ENCODE peak calls at places on chromosomes 2 and 18, in eight cellular contexts. A, L, T, Q, H, F, P and S are unnamed samples.

GRCh38 chr2:223654384-223654915 is 52.3 kb upstream of the SCG2 start:
- DNase-seq in A (no peak), L (no peak), T (no peak), Q (no peak), H (no peak), F (no peak), P (no peak), S (no peak)

GRCh38 chr2:217398860-217399259 is 539.0 kb upstream of the TNP1 start:
- DNase-seq in A (no peak), L (peak; percentile 22), T (no peak), Q (no peak), H (no peak), F (peak; percentile 10), P (peak; percentile 48), S (no peak)

GRCh38 chr2:16537347-16537746 is 128.3 kb downstream of the CYRIA start:
- DNase-seq in A (no peak), L (no peak), T (no peak), Q (no peak), H (no peak), F (no peak), P (no peak), S (no peak)

GRCh38 chr18:61870151-61870550 is 22.7 kb downstream of the RNF152 start:
- DNase-seq in A (no peak), L (no peak), T (no peak), Q (no peak), H (no peak), F (peak; percentile 23), P (peak; percentile 48), S (no peak)

GRCh38 chr2:15069149-15069548 is 436.6 kb downstream of the LRATD1 start:
- DNase-seq in A (no peak), L (no peak), T (peak; percentile 54), Q (no peak), H (no peak), F (no peak), P (no peak), S (no peak)

GRCh38 chr2:168643979-168644378 is 158.5 kb upstream of the NOSTRIN start:
- DNase-seq in A (no peak), L (no peak), T (no peak), Q (no peak), H (no peak), F (no peak), P (peak; percentile 22), S (no peak)

GRCh38 chr2:236610991-236611821 is 41.6 kb downstream of the ACKR3 start:
- DNase-seq in A (no peak), L (no peak), T (no peak), Q (no peak), H (no peak), F (no peak), P (no peak), S (no peak)

GRCh38 chr2:153005051-153005450 is 286.6 kb downstream of the ARL6IP6 start:
- DNase-seq in A (no peak), L (no peak), T (no peak), Q (no peak), H (no peak), F (no peak), P (no peak), S (no peak)

GRCh38 chr2:70503896-70504295 is 49.7 kb downstream of the TGFA start:
- DNase-seq in A (no peak), L (no peak), T (no peak), Q (no peak), H (no peak), F (no peak), P (no peak), S (no peak)

GRCh38 chr2:70498528-70498927 is 55.1 kb downstream of the TGFA start:
- DNase-seq in A (no peak), L (no peak), T (no peak), Q (no peak), H (no peak), F (no peak), P (no peak), S (no peak)

GRCh38 chr2:70501728-70502127 is 51.9 kb downstream of the TGFA start:
- DNase-seq in A (no peak), L (no peak), T (no peak), Q (no peak), H (no peak), F (no peak), P (no peak), S (no peak)

GRCh38 chr2:70499253-70499652 is 54.4 kb downstream of the TGFA start:
- DNase-seq in A (no peak), L (no peak), T (no peak), Q (no peak), H (no peak), F (no peak), P (no peak), S (no peak)

DNA sequence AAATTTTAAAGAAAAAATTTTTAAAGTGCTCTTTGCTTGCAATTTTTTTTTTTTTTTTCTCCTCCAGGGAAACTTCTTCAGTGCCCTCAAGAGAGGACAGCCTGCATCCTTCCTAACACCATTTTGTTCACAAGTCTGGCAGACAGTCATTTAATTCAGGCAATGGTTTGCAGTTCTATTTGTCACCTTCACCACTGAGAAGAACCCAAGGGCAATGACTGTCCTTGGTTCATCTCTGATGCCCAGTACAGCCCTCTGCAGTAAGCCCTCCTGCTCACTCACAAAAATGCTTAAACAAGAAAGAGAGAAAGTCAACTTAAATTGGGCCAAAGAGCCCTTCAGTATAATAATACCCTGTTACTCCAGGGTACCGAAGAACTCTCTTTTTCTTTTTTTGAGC is 52.4 kb downstream of the TGFA start:
- DNase-seq in A (no peak), L (no peak), T (no peak), Q (no peak), H (no peak), F (no peak), P (no peak), S (no peak)
- H3K27me3 ChIP-seq in A (peaks cover 15% of the 10 kb centered on the region), L (peaks cover 39% of the 10 kb centered on the region), T (no peaks in the 10 kb centered on the region), Q (peaks cover 12% of the 10 kb centered on the region), H (no peaks in the 10 kb centered on the region), F (peaks cover 6% of the 10 kb centered on the region), P (no peaks in the 10 kb centered on the region), S (no peaks in the 10 kb centered on the region)

GRCh38 chr2:235543126-235543750 is 49.4 kb downstream of the AGAP1 start:
- DNase-seq in A (no peak), L (no peak), T (no peak), Q (no peak), H (no peak), F (no peak), P (no peak), S (no peak)

GRCh38 chr2:235545369-235546150 is 51.7 kb downstream of the AGAP1 start:
- DNase-seq in A (no peak), L (no peak), T (no peak), Q (peak; percentile 31), H (no peak), F (no peak), P (no peak), S (no peak)

GRCh38 chr2:235546151-235546435 is 52.2 kb downstream of the AGAP1 start:
- DNase-seq in A (no peak), L (no peak), T (no peak), Q (peak; percentile 24), H (no peak), F (no peak), P (no peak), S (no peak)

GRCh38 chr2:235543851-235544686 is 50.2 kb downstream of the AGAP1 start:
- DNase-seq in A (no peak), L (no peak), T (no peak), Q (peak; percentile 59), H (no peak), F (no peak), P (no peak), S (no peak)

GRCh38 chr2:235544687-235544965 is 50.8 kb downstream of the AGAP1 start:
- DNase-seq in A (no peak), L (no peak), T (no peak), Q (no peak), H (no peak), F (no peak), P (no peak), S (no peak)
- TF ChIP-seq CTCF in A (no peak), L (no peak), T (no peak), Q (no peak), H (no peak), F (no peak), P (no peak), S (no peak)

GRCh38 chr2:70241338-70241737 is 7.1 kb downstream of the TIA1 start:
- DNase-seq in A (no peak), L (no peak), T (no peak), Q (no peak), H (no peak), F (no peak), P (no peak), S (no peak)
- H3K4me3 ChIP-seq in A (no peak overlapping the region), L (no peak overlapping the region), T (no peak overlapping the region), Q (no peak overlapping the region), H (no peak overlapping the region), F (no peak overlapping the region), P (no peak overlapping the region), S (no peak overlapping the region)

GRCh38 chr18:78732273-78733210 is 247.1 kb upstream of the SALL3 start:
- DNase-seq in A (no peak), L (no peak), T (no peak), Q (peak; percentile 59), H (no peak), F (no peak), P (no peak), S (no peak)
- H3K27me3 ChIP-seq in A (peaks cover 10% of the 10 kb centered on the region), L (peaks cover 51% of the 10 kb centered on the region), T (no peaks in the 10 kb centered on the region), Q (peaks cover under 1% of the 10 kb centered on the region), H (no peaks in the 10 kb centered on the region), F (peaks cover 42% of the 10 kb centered on the region), P (no peaks in the 10 kb centered on the region), S (no peaks in the 10 kb centered on the region)

GRCh38 chr18:54043484-54044256 is 180.8 kb downstream of the MBD2 start:
- DNase-seq in A (no peak), L (no peak), T (no peak), Q (no peak), H (no peak), F (no peak), P (no peak), S (no peak)
- TF ChIP-seq CTCF in A (no peak), L (peak; percentile 37), T (peak; percentile 18), Q (no peak), H (peak; percentile 47), F (no peak), P (peak; percentile 12), S (no peak)

GRCh38 chr2:128319457-128319772 is 747 bp upstream of the HS6ST1 start:
- DNase-seq in A (peak; percentile 14), L (no peak), T (no peak), Q (no peak), H (no peak), F (peak; percentile 36), P (peak; percentile 5), S (no peak)
- H3K4me3 ChIP-seq in A (peak overlapping the region; percentile 97), L (peak overlapping the region; percentile 92), T (peak overlapping the region; percentile 74), Q (peak overlapping the region; percentile 76), H (peak overlapping the region; percentile 76), F (peak overlapping the region; percentile 64), P (peak overlapping the region; percentile 68), S (peak overlapping the region; percentile 64)

DNA sequence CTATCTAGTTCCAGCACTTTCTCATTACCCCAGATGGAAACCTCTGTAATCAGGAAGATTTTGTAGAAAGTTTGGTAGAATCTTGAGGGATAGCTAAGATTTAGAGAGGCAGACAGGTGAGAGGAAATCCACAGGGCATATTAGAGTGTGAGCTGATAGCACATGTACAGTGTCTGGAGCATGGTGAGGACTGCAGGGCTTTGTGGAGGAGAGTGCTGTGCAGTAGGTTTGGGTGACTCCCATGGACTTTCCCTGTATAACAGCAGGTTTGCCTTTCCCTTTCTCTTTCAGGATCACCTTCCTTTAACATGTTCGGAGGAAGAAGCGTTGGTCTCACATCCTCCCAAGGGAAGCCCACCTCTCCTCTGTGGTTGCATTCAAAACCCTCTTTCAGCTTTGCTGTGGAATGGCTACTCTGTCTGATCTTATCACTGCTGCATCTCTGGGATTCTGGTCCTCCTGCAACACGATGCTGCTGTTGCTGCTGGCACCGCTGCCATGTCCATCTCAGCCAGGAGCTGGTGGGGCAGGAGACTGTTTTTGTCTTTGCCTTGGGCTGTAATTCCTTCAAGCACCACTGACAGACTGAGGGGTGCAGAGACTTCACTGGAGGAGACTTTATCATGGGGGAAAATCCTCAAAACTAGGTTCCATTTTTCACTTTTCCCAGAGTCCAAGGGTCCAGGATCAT is 7.8 kb upstream of the KIF5C start:
- DNase-seq in A (no peak), L (no peak), T (no peak), Q (no peak), H (no peak), F (no peak), P (no peak), S (no peak)
- H3K27me3 ChIP-seq in A (peaks cover 10% of the 10 kb centered on the region), L (peaks cover 66% of the 10 kb centered on the region), T (peaks cover 35% of the 10 kb centered on the region), Q (peaks cover 7% of the 10 kb centered on the region), H (no peaks in the 10 kb centered on the region), F (no peaks in the 10 kb centered on the region), P (no peaks in the 10 kb centered on the region), S (no peaks in the 10 kb centered on the region)